ENCODE peak calls at places on chromosome 1, in eight cellular contexts. Q is activated effector memory CD4-positive, alpha-beta T cell treated with anti-CD3 and anti-CD28 coated beads, Interleukin-2, amount 50 U/mL, for 16 hours; J is mesothelial cell of epicardium; K is activated T-helper 1 cell treated with anti-CD3 and anti-CD28 coated beads, Interleukin-12 subunit alpha, Interleukin-12 subunit beta, Interleukin-2, Interleukin-4 antibody, amounts not matched to agents 30 ng/mL and 10 ng/mL and 1 ng/mL, durations not matched to agents 14 hours and 24 hours and 36 hours; C is HCEC 1CT; A is cardiac fibroblast; N is stimulated activated CD4-positive, alpha-beta T cell treated with anti-CD3 and anti-CD28 coated beads, Interleukin-15, amount 100 ng/mL, for 1 hour; D is CD4-positive, alpha-beta T cell. Y is an unnamed sample.
A peak's percentile ranks its signal among the peaks of the same experiment; 100 is the strongest.

GRCh38 chr1:55506686-55507577 is 291.8 kb upstream of the USP24 start:
- DNase-seq in A (peak; percentile 68), D (no peak), K (no peak), C (peak; percentile 55), Q (no peak), J (no peak), N (no peak), Y (no peak)

GRCh38 chr1:11272544-11272841 is 505 bp upstream of the UBIAD1 start:
- DNase-seq in J (no peak), D (no peak), N (no peak), A (no peak), Q (no peak), K (no peak), C (no peak), Y (no peak)

GRCh38 chr1:45974541-45975269 is 157.7 kb downstream of the PIK3R3 start:
- DNase-seq in C (no peak), J (no peak), A (peak; percentile 30), K (no peak), D (no peak), Q (no peak), N (no peak), Y (no peak)

GRCh38 chr1:14011132-14011531 is 311.1 kb downstream of the PRDM2 start:
- DNase-seq in N (no peak), Q (no peak), K (no peak), D (no peak), A (no peak), J (no peak), C (no peak), Y (no peak)

GRCh38 chr1:195754874-195755273 is 853.4 kb downstream of the KCNT2 start:
- DNase-seq in D (no peak), C (no peak), N (no peak), Q (no peak), J (no peak), K (no peak), A (no peak), Y (no peak)

GRCh38 chr1:177959793-177960515 is 9.9 kb downstream of the SEC16B start:
- DNase-seq in A (peak; percentile 62), J (no peak), N (no peak), C (peak; percentile 70), K (no peak), D (no peak), Q (no peak), Y (peak; percentile 50)

GRCh38 chr1:197106869-197107268 is 39.6 kb downstream of the ASPM start:
- DNase-seq in Q (no peak), A (no peak), C (no peak), N (no peak), K (no peak), J (no peak), D (no peak), Y (no peak)

GRCh38 chr1:240737761-240738265 is 125.9 kb upstream of the GREM2 start:
- DNase-seq in Q (no peak), J (no peak), C (no peak), N (no peak), D (no peak), K (no peak), A (no peak), Y (no peak)

GRCh38 chr1:198672124-198672523 is 33.3 kb downstream of the PTPRC start:
- DNase-seq in N (no peak), K (no peak), D (no peak), C (peak; percentile 60), J (no peak), A (peak; percentile 75), Q (no peak), Y (no peak)